ENCODE peak calls at places on chromosomes 5 and 9, in ten cellular contexts. One of them, this sample, is unnamed.

GRCh38 chr5:151917931-151918330 is 6.7 kb downstream of the GLRA1 start:
- DNase-seq in keratinocyte: no peak
- DNase-seq in fibroblast of lung: no peak
- DNase-seq in astrocyte: no peak
- DNase-seq in tibial nerve: no peak
- DNase-seq in AG04450: no peak
- DNase-seq in GM23248: no peak
- DNase-seq in IMR-90: no peak
- DNase-seq in HepG2: no peak
- DNase-seq in esophagus squamous epithelium: no peak
- DNase-seq in this sample: no peak

GRCh38 chr5:154871732-154872131 is 13.3 kb downstream of the CNOT8 start:
- DNase-seq in HepG2: no peak
- DNase-seq in astrocyte: no peak
- DNase-seq in keratinocyte: no peak
- DNase-seq in GM23248: no peak
- DNase-seq in esophagus squamous epithelium: no peak
- DNase-seq in IMR-90: no peak
- DNase-seq in AG04450: no peak
- DNase-seq in fibroblast of lung: no peak
- DNase-seq in tibial nerve: no peak
- DNase-seq in this sample: no peak

GRCh38 chr5:139638090-139638735 is 9.9 kb upstream of the CXXC5 start:
- DNase-seq in esophagus squamous epithelium: no peak
- DNase-seq in fibroblast of lung: peak
- DNase-seq in GM23248: peak
- DNase-seq in IMR-90: peak
- DNase-seq in AG04450: no peak
- DNase-seq in tibial nerve: no peak
- DNase-seq in astrocyte: peak
- DNase-seq in HepG2: no peak
- DNase-seq in keratinocyte: no peak
- DNase-seq in this sample: peak

GRCh38 chr5:95221234-95221633 is 63.7 kb downstream of the MCTP1 start:
- DNase-seq in keratinocyte: no peak
- DNase-seq in tibial nerve: no peak
- DNase-seq in esophagus squamous epithelium: no peak
- DNase-seq in HepG2: no peak
- DNase-seq in IMR-90: no peak
- DNase-seq in astrocyte: no peak
- DNase-seq in fibroblast of lung: no peak
- DNase-seq in GM23248: no peak
- DNase-seq in AG04450: no peak
- DNase-seq in this sample: no peak

GRCh38 chr9:127977877-127978647 is 2.7 kb downstream of the EEIG1 start:
- DNase-seq in fibroblast of lung: peak
- DNase-seq in astrocyte: peak
- DNase-seq in HepG2: no peak
- DNase-seq in GM23248: peak
- DNase-seq in AG04450: peak
- DNase-seq in keratinocyte: no peak
- DNase-seq in tibial nerve: peak
- DNase-seq in IMR-90: peak
- DNase-seq in esophagus squamous epithelium: no peak
- DNase-seq in this sample: peak

GRCh38 chr9:78443946-78444345 is 147.0 kb downstream of the PSAT1 start:
- DNase-seq in fibroblast of lung: no peak
- DNase-seq in GM23248: peak
- DNase-seq in AG04450: no peak
- DNase-seq in tibial nerve: no peak
- DNase-seq in IMR-90: no peak
- DNase-seq in HepG2: no peak
- DNase-seq in astrocyte: no peak
- DNase-seq in esophagus squamous epithelium: no peak
- DNase-seq in keratinocyte: no peak
- DNase-seq in this sample: no peak

GRCh38 chr9:122228906-122229837 is at the start of gene LHX6:
- DNase-seq in HepG2: no peak
- DNase-seq in tibial nerve: no peak
- DNase-seq in fibroblast of lung: peak
- DNase-seq in esophagus squamous epithelium: no peak
- DNase-seq in IMR-90: peak
- DNase-seq in GM23248: peak
- DNase-seq in keratinocyte: peak
- DNase-seq in astrocyte: peak
- DNase-seq in AG04450: no peak
- DNase-seq in this sample: no peak

GRCh38 chr5:149267241-149267973 is 4.3 kb upstream of the AFAP1L1 start:
- DNase-seq in IMR-90: no peak
- DNase-seq in esophagus squamous epithelium: no peak
- DNase-seq in keratinocyte: no peak
- DNase-seq in fibroblast of lung: no peak
- DNase-seq in GM23248: peak
- DNase-seq in tibial nerve: no peak
- DNase-seq in AG04450: no peak
- DNase-seq in astrocyte: peak
- DNase-seq in HepG2: no peak
- DNase-seq in this sample: no peak

GRCh38 chr5:115432691-115433090 is 111.9 kb downstream of the FEM1C start:
- DNase-seq in esophagus squamous epithelium: no peak
- DNase-seq in IMR-90: peak
- DNase-seq in HepG2: no peak
- DNase-seq in AG04450: no peak
- DNase-seq in tibial nerve: no peak
- DNase-seq in keratinocyte: no peak
- DNase-seq in GM23248: no peak
- DNase-seq in fibroblast of lung: peak
- DNase-seq in astrocyte: peak
- DNase-seq in this sample: no peak

GRCh38 chr5:82387041-82387818 is 109.1 kb upstream of the RPS23 start:
- DNase-seq in keratinocyte: no peak
- DNase-seq in tibial nerve: no peak
- DNase-seq in esophagus squamous epithelium: no peak
- DNase-seq in IMR-90: peak
- DNase-seq in GM23248: no peak
- DNase-seq in astrocyte: peak
- DNase-seq in fibroblast of lung: peak
- DNase-seq in HepG2: peak
- DNase-seq in AG04450: no peak
- DNase-seq in this sample: no peak

GRCh38 chr5:111775224-111775623 is 18.2 kb upstream of the NREP start:
- DNase-seq in tibial nerve: no peak
- DNase-seq in AG04450: no peak
- DNase-seq in fibroblast of lung: peak
- DNase-seq in esophagus squamous epithelium: no peak
- DNase-seq in IMR-90: peak
- DNase-seq in keratinocyte: no peak
- DNase-seq in astrocyte: peak
- DNase-seq in GM23248: peak
- DNase-seq in HepG2: no peak
- DNase-seq in this sample: no peak

GRCh38 chr5:88688981-88689661 is 193.9 kb downstream of the MEF2C start:
- DNase-seq in IMR-90: no peak
- DNase-seq in fibroblast of lung: no peak
- DNase-seq in GM23248: no peak
- DNase-seq in tibial nerve: no peak
- DNase-seq in AG04450: no peak
- DNase-seq in keratinocyte: no peak
- DNase-seq in astrocyte: no peak
- DNase-seq in HepG2: no peak
- DNase-seq in esophagus squamous epithelium: no peak
- DNase-seq in this sample: no peak

DNA sequence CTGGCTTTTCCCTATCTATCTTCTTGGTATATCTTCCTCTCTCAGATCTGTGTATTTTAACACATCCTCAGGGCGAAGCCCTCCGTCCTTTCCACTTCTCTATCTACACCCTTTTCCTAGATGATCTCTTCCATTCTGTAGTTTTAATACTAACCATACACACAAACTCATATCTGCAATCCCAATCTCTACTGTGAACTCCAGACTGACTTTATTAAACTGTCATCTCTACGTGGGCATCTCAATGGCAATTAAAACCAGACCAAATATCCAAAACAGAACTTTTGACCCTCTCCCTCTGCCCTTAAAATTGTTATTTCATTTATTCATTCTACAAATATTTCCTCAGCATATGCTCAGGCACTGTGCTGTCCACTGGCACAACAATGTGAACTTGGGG is 7.1 kb downstream of the FNIP1 start:
- DNase-seq in fibroblast of lung: no peak
- DNase-seq in IMR-90: no peak
- DNase-seq in astrocyte: no peak
- DNase-seq in esophagus squamous epithelium: no peak
- DNase-seq in AG04450: no peak
- DNase-seq in GM23248: no peak
- DNase-seq in keratinocyte: no peak
- DNase-seq in tibial nerve: no peak
- DNase-seq in HepG2: no peak
- DNase-seq in this sample: no peak
- H3K27ac ChIP-seq in fibroblast of lung: no peak
- H3K27ac ChIP-seq in IMR-90: no peak
- H3K27ac ChIP-seq in astrocyte: no peak
- H3K27ac ChIP-seq in esophagus squamous epithelium: no peak
- H3K27ac ChIP-seq in AG04450: no peak
- H3K27ac ChIP-seq in GM23248: no peak
- H3K27ac ChIP-seq in keratinocyte: no peak
- H3K27ac ChIP-seq in tibial nerve: no peak
- H3K27ac ChIP-seq in HepG2: no peak
- H3K27ac ChIP-seq in this sample: no peak

DNA sequence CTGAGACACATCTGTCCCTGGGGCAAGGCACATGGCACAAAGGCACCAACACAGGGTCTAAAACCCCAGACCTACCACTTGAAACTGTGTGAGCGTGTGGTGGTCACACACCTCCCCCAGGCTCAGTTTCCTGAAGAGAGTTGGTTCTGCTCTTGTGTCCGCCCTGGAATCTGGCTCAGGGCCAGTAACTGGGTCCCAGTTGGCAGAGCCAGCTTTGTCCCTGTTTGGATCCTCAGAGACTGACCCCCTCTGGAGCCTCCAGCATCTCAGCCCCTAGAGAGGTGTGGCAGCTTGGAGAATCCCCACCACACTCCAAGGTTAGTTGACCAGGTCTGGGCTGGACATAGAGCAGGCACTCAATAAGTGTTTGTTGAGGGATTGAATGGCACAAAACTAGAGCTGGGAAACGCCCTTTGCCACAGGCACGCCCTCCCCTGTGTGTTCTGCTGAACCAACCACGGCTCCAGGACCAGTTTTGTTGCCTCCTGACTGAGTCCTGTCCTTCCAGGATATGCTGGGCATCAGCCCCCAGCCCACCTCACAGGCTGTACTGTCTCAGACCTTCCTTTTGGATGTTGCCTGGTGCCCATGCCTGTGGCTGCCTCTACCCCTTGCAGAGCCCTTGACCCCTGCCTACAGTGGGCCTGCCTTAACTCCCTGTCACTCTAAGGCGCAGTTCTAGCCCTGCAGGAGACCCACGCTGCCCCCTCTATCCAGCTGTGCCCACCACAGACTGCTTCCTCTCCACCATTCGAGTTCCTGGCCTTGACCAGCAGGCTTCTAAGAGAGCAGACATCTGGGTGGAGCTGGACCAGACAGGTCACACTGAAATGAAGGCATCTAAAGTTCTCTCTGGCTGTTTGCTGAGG is 3.8 kb upstream of the PDLIM4 start:
- DNase-seq in fibroblast of lung: no peak
- DNase-seq in tibial nerve: no peak
- DNase-seq in esophagus squamous epithelium: no peak
- DNase-seq in HepG2: no peak
- DNase-seq in IMR-90: no peak
- DNase-seq in astrocyte: no peak
- DNase-seq in GM23248: no peak
- DNase-seq in AG04450: no peak
- DNase-seq in keratinocyte: no peak
- DNase-seq in this sample: no peak
- H3K27ac ChIP-seq in fibroblast of lung: no peak
- H3K27ac ChIP-seq in tibial nerve: no peak
- H3K27ac ChIP-seq in esophagus squamous epithelium: peak
- H3K27ac ChIP-seq in HepG2: no peak
- H3K27ac ChIP-seq in IMR-90: no peak
- H3K27ac ChIP-seq in astrocyte: no peak
- H3K27ac ChIP-seq in GM23248: no peak
- H3K27ac ChIP-seq in AG04450: no peak
- H3K27ac ChIP-seq in keratinocyte: no peak
- H3K27ac ChIP-seq in this sample: no peak

DNA sequence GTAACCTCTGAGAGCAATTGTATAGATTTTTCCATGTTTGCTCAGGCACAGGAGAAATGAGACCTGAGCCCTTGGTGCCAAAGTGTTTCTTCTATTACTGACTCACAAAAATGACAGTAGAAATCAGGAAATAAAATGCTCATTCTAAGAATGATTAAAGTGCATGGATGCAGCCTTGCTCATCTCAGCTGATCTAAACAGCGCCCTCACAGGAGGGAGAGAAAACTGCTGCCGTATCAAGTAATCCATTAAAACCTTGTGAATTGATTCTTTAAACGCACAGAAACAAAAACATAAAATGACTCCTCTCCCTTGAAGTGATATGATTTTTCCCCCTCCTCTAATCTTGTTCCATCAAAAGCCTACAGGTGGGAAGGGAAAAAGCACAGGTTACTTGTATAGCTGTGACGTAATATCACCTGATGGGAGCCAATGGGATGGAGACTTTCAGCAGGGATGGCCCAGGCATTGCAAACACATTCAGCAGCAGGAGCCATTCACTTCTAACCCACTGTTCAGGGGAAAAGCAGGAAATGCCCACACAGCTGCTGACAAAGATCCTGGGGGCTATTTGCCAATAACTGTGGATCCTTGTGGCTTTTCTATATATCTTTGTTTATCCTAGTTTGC is 76.7 kb downstream of the PLCXD3 start:
- DNase-seq in GM23248: peak
- DNase-seq in IMR-90: peak
- DNase-seq in fibroblast of lung: no peak
- DNase-seq in astrocyte: no peak
- DNase-seq in tibial nerve: no peak
- DNase-seq in keratinocyte: no peak
- DNase-seq in HepG2: no peak
- DNase-seq in esophagus squamous epithelium: no peak
- DNase-seq in AG04450: no peak
- DNase-seq in this sample: no peak
- H3K27ac ChIP-seq in GM23248: no peak
- H3K27ac ChIP-seq in IMR-90: no peak
- H3K27ac ChIP-seq in fibroblast of lung: no peak
- H3K27ac ChIP-seq in astrocyte: no peak
- H3K27ac ChIP-seq in tibial nerve: no peak
- H3K27ac ChIP-seq in keratinocyte: no peak
- H3K27ac ChIP-seq in HepG2: no peak
- H3K27ac ChIP-seq in esophagus squamous epithelium: no peak
- H3K27ac ChIP-seq in AG04450: no peak
- H3K27ac ChIP-seq in this sample: no peak

GRCh38 chr9:98687911-98688310 is 20.8 kb downstream of the GABBR2 start:
- DNase-seq in keratinocyte: no peak
- DNase-seq in HepG2: no peak
- DNase-seq in AG04450: no peak
- DNase-seq in esophagus squamous epithelium: no peak
- DNase-seq in astrocyte: no peak
- DNase-seq in IMR-90: peak
- DNase-seq in fibroblast of lung: no peak
- DNase-seq in tibial nerve: no peak
- DNase-seq in GM23248: peak
- DNase-seq in this sample: no peak
- H3K27ac ChIP-seq in keratinocyte: no peak
- H3K27ac ChIP-seq in HepG2: no peak
- H3K27ac ChIP-seq in AG04450: no peak
- H3K27ac ChIP-seq in esophagus squamous epithelium: no peak
- H3K27ac ChIP-seq in astrocyte: no peak
- H3K27ac ChIP-seq in IMR-90: no peak
- H3K27ac ChIP-seq in fibroblast of lung: no peak
- H3K27ac ChIP-seq in tibial nerve: no peak
- H3K27ac ChIP-seq in GM23248: peak
- H3K27ac ChIP-seq in this sample: no peak

GRCh38 chr5:172733974-172734346 is 37.0 kb downstream of the DUSP1 start:
- DNase-seq in GM23248: no peak
- DNase-seq in IMR-90: no peak
- DNase-seq in tibial nerve: no peak
- DNase-seq in astrocyte: no peak
- DNase-seq in fibroblast of lung: no peak
- DNase-seq in esophagus squamous epithelium: no peak
- DNase-seq in keratinocyte: no peak
- DNase-seq in HepG2: no peak
- DNase-seq in AG04450: no peak
- DNase-seq in this sample: no peak
- H3K27ac ChIP-seq in GM23248: peak
- H3K27ac ChIP-seq in IMR-90: peak
- H3K27ac ChIP-seq in tibial nerve: peak
- H3K27ac ChIP-seq in astrocyte: peak
- H3K27ac ChIP-seq in fibroblast of lung: peak
- H3K27ac ChIP-seq in esophagus squamous epithelium: peak
- H3K27ac ChIP-seq in keratinocyte: peak
- H3K27ac ChIP-seq in HepG2: no peak
- H3K27ac ChIP-seq in AG04450: peak
- H3K27ac ChIP-seq in this sample: peak